ENCODE peak calls at places on chromosomes 2 and 18, in ten cellular contexts. One of them, this sample, is unnamed. For H3K9me3, the result is how much of the 10 kb centered on the place peaks cover.

GRCh38 chr2:109124982-109125594 is 3.9 kb upstream of the SH3RF3 start:
- DNase-seq in mammary epithelial cell: no peak
- DNase-seq in endothelial cell of umbilical vein: no peak
- DNase-seq in HCT116: no peak
- DNase-seq in hepatocyte: no peak
- DNase-seq in astrocyte: no peak
- DNase-seq in fibroblast of lung: no peak
- DNase-seq in K562: no peak
- DNase-seq in neural progenitor cell: no peak
- DNase-seq in GM23248: no peak
- DNase-seq in this sample: no peak

GRCh38 chr18:34647251-34647650 is 62.8 kb upstream of the DTNA start:
- DNase-seq in GM23248: no peak
- DNase-seq in fibroblast of lung: no peak
- DNase-seq in astrocyte: no peak
- DNase-seq in HCT116: peak
- DNase-seq in K562: peak
- DNase-seq in endothelial cell of umbilical vein: no peak
- DNase-seq in neural progenitor cell: peak
- DNase-seq in hepatocyte: no peak
- DNase-seq in mammary epithelial cell: no peak
- DNase-seq in this sample: peak

GRCh38 chr18:48019557-48019956 is 89.1 kb upstream of the SMAD2 start:
- DNase-seq in fibroblast of lung: no peak
- DNase-seq in astrocyte: no peak
- DNase-seq in mammary epithelial cell: no peak
- DNase-seq in hepatocyte: no peak
- DNase-seq in endothelial cell of umbilical vein: no peak
- DNase-seq in neural progenitor cell: no peak
- DNase-seq in K562: no peak
- DNase-seq in HCT116: no peak
- DNase-seq in GM23248: no peak
- DNase-seq in this sample: no peak

GRCh38 chr2:236904389-236905263 is 181.1 kb upstream of the COPS8 start:
- DNase-seq in astrocyte: no peak
- DNase-seq in neural progenitor cell: no peak
- DNase-seq in mammary epithelial cell: no peak
- DNase-seq in fibroblast of lung: no peak
- DNase-seq in HCT116: no peak
- DNase-seq in endothelial cell of umbilical vein: no peak
- DNase-seq in GM23248: peak
- DNase-seq in hepatocyte: no peak
- DNase-seq in K562: no peak
- DNase-seq in this sample: no peak

GRCh38 chr2:149741646-149742045 is 154.1 kb upstream of the MMADHC start:
- DNase-seq in endothelial cell of umbilical vein: peak
- DNase-seq in hepatocyte: no peak
- DNase-seq in fibroblast of lung: peak
- DNase-seq in astrocyte: peak
- DNase-seq in K562: no peak
- DNase-seq in HCT116: no peak
- DNase-seq in neural progenitor cell: no peak
- DNase-seq in GM23248: peak
- DNase-seq in mammary epithelial cell: peak
- DNase-seq in this sample: no peak

GRCh38 chr2:176960736-176961135 is 251.9 kb upstream of the HNRNPA3 start:
- DNase-seq in mammary epithelial cell: no peak
- DNase-seq in endothelial cell of umbilical vein: no peak
- DNase-seq in astrocyte: no peak
- DNase-seq in K562: no peak
- DNase-seq in fibroblast of lung: no peak
- DNase-seq in HCT116: no peak
- DNase-seq in hepatocyte: no peak
- DNase-seq in GM23248: no peak
- DNase-seq in neural progenitor cell: peak
- DNase-seq in this sample: no peak

GRCh38 chr2:68936462-68936861 is 16.2 kb downstream of the GKN2 start:
- DNase-seq in fibroblast of lung: no peak
- DNase-seq in HCT116: no peak
- DNase-seq in K562: no peak
- DNase-seq in neural progenitor cell: no peak
- DNase-seq in GM23248: peak
- DNase-seq in mammary epithelial cell: peak
- DNase-seq in astrocyte: peak
- DNase-seq in endothelial cell of umbilical vein: peak
- DNase-seq in hepatocyte: no peak
- DNase-seq in this sample: no peak

GRCh38 chr2:20170646-20171250 is 54.2 kb downstream of the SDC1 start:
- DNase-seq in HCT116: no peak
- DNase-seq in hepatocyte: no peak
- DNase-seq in astrocyte: no peak
- DNase-seq in GM23248: no peak
- DNase-seq in neural progenitor cell: no peak
- DNase-seq in endothelial cell of umbilical vein: no peak
- DNase-seq in K562: no peak
- DNase-seq in mammary epithelial cell: no peak
- DNase-seq in fibroblast of lung: no peak
- DNase-seq in this sample: no peak

GRCh38 chr2:65383571-65384488 is 48.6 kb downstream of the SPRED2 start:
- DNase-seq in HCT116: no peak
- DNase-seq in fibroblast of lung: peak
- DNase-seq in K562: peak
- DNase-seq in endothelial cell of umbilical vein: peak
- DNase-seq in GM23248: no peak
- DNase-seq in neural progenitor cell: no peak
- DNase-seq in hepatocyte: no peak
- DNase-seq in astrocyte: peak
- DNase-seq in mammary epithelial cell: no peak
- DNase-seq in this sample: no peak

GRCh38 chr2:212914392-212914791 is 237.0 kb downstream of the IKZF2 start:
- DNase-seq in endothelial cell of umbilical vein: no peak
- DNase-seq in hepatocyte: no peak
- DNase-seq in HCT116: no peak
- DNase-seq in astrocyte: no peak
- DNase-seq in K562: no peak
- DNase-seq in mammary epithelial cell: no peak
- DNase-seq in neural progenitor cell: no peak
- DNase-seq in GM23248: peak
- DNase-seq in fibroblast of lung: no peak
- DNase-seq in this sample: no peak

GRCh38 chr18:79396431-79397287 is 929 bp downstream of the NFATC1 start:
- DNase-seq in neural progenitor cell: peak
- DNase-seq in astrocyte: peak
- DNase-seq in fibroblast of lung: peak
- DNase-seq in hepatocyte: peak
- DNase-seq in endothelial cell of umbilical vein: peak
- DNase-seq in mammary epithelial cell: peak
- DNase-seq in K562: peak
- DNase-seq in HCT116: no peak
- DNase-seq in GM23248: peak
- DNase-seq in this sample: peak

GRCh38 chr2:226169751-226170581 is 629.7 kb downstream of the IRS1 start:
- DNase-seq in hepatocyte: no peak
- DNase-seq in K562: no peak
- DNase-seq in HCT116: no peak
- DNase-seq in fibroblast of lung: no peak
- DNase-seq in astrocyte: no peak
- DNase-seq in GM23248: no peak
- DNase-seq in mammary epithelial cell: no peak
- DNase-seq in neural progenitor cell: no peak
- DNase-seq in endothelial cell of umbilical vein: no peak
- DNase-seq in this sample: no peak

GRCh38 chr2:17879137-17879912 is 858 bp downstream of the KCNS3 start:
- DNase-seq in HCT116: peak
- DNase-seq in mammary epithelial cell: peak
- DNase-seq in GM23248: peak
- DNase-seq in astrocyte: peak
- DNase-seq in fibroblast of lung: peak
- DNase-seq in endothelial cell of umbilical vein: peak
- DNase-seq in hepatocyte: peak
- DNase-seq in neural progenitor cell: peak
- DNase-seq in K562: peak
- DNase-seq in this sample: peak

GRCh38 chr2:29278964-29279363 is 163.7 kb downstream of the CLIP4 start:
- DNase-seq in GM23248: no peak
- DNase-seq in K562: no peak
- DNase-seq in hepatocyte: no peak
- DNase-seq in mammary epithelial cell: no peak
- DNase-seq in fibroblast of lung: no peak
- DNase-seq in HCT116: no peak
- DNase-seq in astrocyte: no peak
- DNase-seq in endothelial cell of umbilical vein: no peak
- DNase-seq in neural progenitor cell: no peak
- DNase-seq in this sample: no peak

GRCh38 chr18:50461251-50461650 is 86.4 kb downstream of the SKA1 start:
- DNase-seq in fibroblast of lung: no peak
- DNase-seq in astrocyte: no peak
- DNase-seq in neural progenitor cell: no peak
- DNase-seq in mammary epithelial cell: no peak
- DNase-seq in endothelial cell of umbilical vein: no peak
- DNase-seq in HCT116: no peak
- DNase-seq in hepatocyte: no peak
- DNase-seq in GM23248: no peak
- DNase-seq in K562: no peak
- DNase-seq in this sample: no peak

GRCh38 chr2:77101796-77102452 is 420.3 kb downstream of the LRRTM4 start:
- DNase-seq in hepatocyte: no peak
- DNase-seq in GM23248: no peak
- DNase-seq in mammary epithelial cell: no peak
- DNase-seq in endothelial cell of umbilical vein: no peak
- DNase-seq in neural progenitor cell: no peak
- DNase-seq in fibroblast of lung: no peak
- DNase-seq in astrocyte: no peak
- DNase-seq in K562: no peak
- DNase-seq in HCT116: no peak
- DNase-seq in this sample: no peak

GRCh38 chr2:68365087-68365486 is at the start of gene PLEK:
- DNase-seq in HCT116: no peak
- DNase-seq in mammary epithelial cell: no peak
- DNase-seq in GM23248: no peak
- DNase-seq in K562: no peak
- DNase-seq in endothelial cell of umbilical vein: no peak
- DNase-seq in neural progenitor cell: no peak
- DNase-seq in fibroblast of lung: no peak
- DNase-seq in astrocyte: no peak
- DNase-seq in hepatocyte: no peak
- DNase-seq in this sample: no peak

GRCh38 chr2:40287201-40287600 is 164.7 kb downstream of the SLC8A1 start:
- DNase-seq in endothelial cell of umbilical vein: no peak
- DNase-seq in mammary epithelial cell: peak
- DNase-seq in HCT116: no peak
- DNase-seq in neural progenitor cell: no peak
- DNase-seq in hepatocyte: no peak
- DNase-seq in astrocyte: peak
- DNase-seq in fibroblast of lung: no peak
- DNase-seq in K562: no peak
- DNase-seq in GM23248: peak
- DNase-seq in this sample: no peak

DNA sequence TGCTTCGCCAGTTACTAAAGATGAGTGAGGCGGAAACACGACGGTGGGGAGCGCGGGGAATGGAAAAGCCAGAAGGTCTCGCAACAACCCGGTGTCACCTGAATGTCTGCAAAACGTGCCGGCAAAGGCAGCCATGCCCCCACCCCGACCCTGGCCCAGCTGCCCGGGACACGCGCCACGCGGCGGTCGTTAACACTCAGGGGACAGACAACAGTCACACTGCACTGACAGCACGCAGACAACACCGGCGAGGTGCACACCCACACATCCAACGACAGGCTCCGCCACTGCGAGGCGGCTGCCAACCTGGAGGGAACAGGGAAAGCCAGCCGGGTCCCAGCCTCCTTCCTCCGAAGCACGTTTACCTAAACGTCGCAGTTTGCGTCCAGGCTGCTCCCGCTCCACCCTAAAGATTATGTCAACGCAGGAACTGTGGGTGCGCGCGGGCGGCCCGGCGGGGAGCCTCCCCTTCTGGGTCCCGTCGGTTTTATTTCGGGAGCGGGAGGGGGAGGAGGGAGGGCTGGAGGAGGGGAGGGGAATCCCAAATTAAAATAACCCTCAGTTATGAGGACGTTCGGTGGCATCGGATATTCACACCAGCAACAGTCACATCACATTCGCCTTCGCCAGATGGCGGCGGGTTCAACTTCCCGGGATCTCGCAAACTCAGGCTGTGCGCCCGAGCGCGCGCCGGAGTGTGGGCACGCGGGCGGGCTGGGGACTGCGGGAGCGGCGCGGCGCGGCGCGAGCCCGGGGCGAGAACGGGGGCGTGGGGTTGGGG is 694 bp downstream of the PTGR3 start:
- DNase-seq in neural progenitor cell: peak
- DNase-seq in fibroblast of lung: peak
- DNase-seq in HCT116: no peak
- DNase-seq in K562: peak
- DNase-seq in astrocyte: peak
- DNase-seq in mammary epithelial cell: peak
- DNase-seq in endothelial cell of umbilical vein: peak
- DNase-seq in GM23248: peak
- DNase-seq in hepatocyte: peak
- DNase-seq in this sample: peak
- TF ChIP-seq EZH2 in neural progenitor cell: peak
- TF ChIP-seq EZH2 in fibroblast of lung: no peak
- TF ChIP-seq EZH2 in HCT116: no peak
- TF ChIP-seq EZH2 in K562: no peak
- TF ChIP-seq EZH2 in astrocyte: no peak
- TF ChIP-seq EZH2 in mammary epithelial cell: no peak
- TF ChIP-seq EZH2 in endothelial cell of umbilical vein: no peak
- TF ChIP-seq EZH2 in GM23248: no peak
- TF ChIP-seq EZH2 in hepatocyte: no peak
- TF ChIP-seq EZH2 in this sample: no peak

GRCh38 chr2:123211181-123211580 is 813.9 kb upstream of the CNTNAP5 start:
- DNase-seq in GM23248: no peak
- DNase-seq in endothelial cell of umbilical vein: no peak
- DNase-seq in neural progenitor cell: no peak
- DNase-seq in fibroblast of lung: no peak
- DNase-seq in HCT116: no peak
- DNase-seq in mammary epithelial cell: no peak
- DNase-seq in K562: no peak
- DNase-seq in astrocyte: no peak
- DNase-seq in hepatocyte: no peak
- DNase-seq in this sample: no peak
- H3K9me3 ChIP-seq in GM23248: under half
- H3K9me3 ChIP-seq in endothelial cell of umbilical vein: under half
- H3K9me3 ChIP-seq in neural progenitor cell: under half
- H3K9me3 ChIP-seq in fibroblast of lung: under half
- H3K9me3 ChIP-seq in HCT116: under half
- H3K9me3 ChIP-seq in mammary epithelial cell: under half
- H3K9me3 ChIP-seq in K562: under half
- H3K9me3 ChIP-seq in astrocyte: under half
- H3K9me3 ChIP-seq in hepatocyte: under half
- H3K9me3 ChIP-seq in this sample: under half

GRCh38 chr2:30625600-30626208 is 178.7 kb downstream of the LCLAT1 start:
- DNase-seq in HCT116: no peak
- DNase-seq in endothelial cell of umbilical vein: no peak
- DNase-seq in GM23248: no peak
- DNase-seq in mammary epithelial cell: no peak
- DNase-seq in astrocyte: no peak
- DNase-seq in K562: no peak
- DNase-seq in fibroblast of lung: no peak
- DNase-seq in neural progenitor cell: no peak
- DNase-seq in hepatocyte: no peak
- DNase-seq in this sample: no peak
- TF ChIP-seq EZH2 in HCT116: no peak
- TF ChIP-seq EZH2 in endothelial cell of umbilical vein: no peak
- TF ChIP-seq EZH2 in GM23248: no peak
- TF ChIP-seq EZH2 in mammary epithelial cell: no peak
- TF ChIP-seq EZH2 in astrocyte: no peak
- TF ChIP-seq EZH2 in K562: no peak
- TF ChIP-seq EZH2 in fibroblast of lung: no peak
- TF ChIP-seq EZH2 in neural progenitor cell: no peak
- TF ChIP-seq EZH2 in hepatocyte: no peak
- TF ChIP-seq EZH2 in this sample: no peak

GRCh38 chr18:31950620-31951019 is 7.7 kb upstream of the TRAPPC8 start:
- DNase-seq in endothelial cell of umbilical vein: no peak
- DNase-seq in hepatocyte: no peak
- DNase-seq in K562: no peak
- DNase-seq in HCT116: no peak
- DNase-seq in mammary epithelial cell: no peak
- DNase-seq in fibroblast of lung: no peak
- DNase-seq in astrocyte: no peak
- DNase-seq in neural progenitor cell: no peak
- DNase-seq in GM23248: no peak
- DNase-seq in this sample: peak
- H3K9me3 ChIP-seq in endothelial cell of umbilical vein: under half
- H3K9me3 ChIP-seq in hepatocyte: under half
- H3K9me3 ChIP-seq in K562: under half
- H3K9me3 ChIP-seq in HCT116: under half
- H3K9me3 ChIP-seq in mammary epithelial cell: under half
- H3K9me3 ChIP-seq in fibroblast of lung: under half
- H3K9me3 ChIP-seq in astrocyte: under half
- H3K9me3 ChIP-seq in neural progenitor cell: under half
- H3K9me3 ChIP-seq in GM23248: under half
- H3K9me3 ChIP-seq in this sample: under half